ENCODE peak calls at places on chromosomes 12 and 14, in seven cellular contexts. R is HFF-Myc, X is GM23338, D is tibial artery, Z is pancreas, O is psoas muscle, E is AG04450. N is an unnamed sample.

GRCh38 chr12:442235-442884 is 17.4 kb upstream of the B4GALNT3 start:
- DNase-seq in R (peak; percentile 24), O (no peak), X (peak; percentile 83), D (no peak), Z (no peak), E (peak; percentile 6), N (no peak)

GRCh38 chr12:23204933-23205778 is 580.2 kb downstream of the ETNK1 start:
- DNase-seq in X (peak; percentile 72), O (no peak), Z (no peak), D (no peak), E (peak; percentile 30), R (peak; percentile 14), N (peak; percentile 2)

GRCh38 chr14:52694761-52695480 is 437 bp downstream of the ERO1A start:
- DNase-seq in Z (peak; percentile 42), E (no peak), R (no peak), D (no peak), O (peak; percentile 27), X (peak; percentile 56), N (no peak)

GRCh38 chr12:20527396-20528154 is 159.2 kb downstream of the PDE3A start:
- DNase-seq in E (peak; percentile 65), X (no peak), D (no peak), Z (no peak), R (no peak), O (no peak), N (no peak)

GRCh38 chr14:35338731-35339405 is 46.7 kb downstream of the PSMA6 start:
- DNase-seq in X (no peak), E (no peak), D (no peak), O (no peak), Z (no peak), R (no peak), N (no peak)

GRCh38 chr12:60830381-60830780 is 1234.6 kb downstream of the SLC16A7 start:
- DNase-seq in O (no peak), X (no peak), R (no peak), D (no peak), E (no peak), Z (no peak), N (no peak)

GRCh38 chr12:108663324-108664015 is 29.8 kb upstream of the SELPLG start:
- DNase-seq in Z (no peak), D (no peak), X (no peak), O (no peak), E (no peak), R (no peak), N (no peak)

GRCh38 chr14:29227631-29228030 is 461.0 kb downstream of the FOXG1 start:
- DNase-seq in E (no peak), O (no peak), R (no peak), D (no peak), Z (no peak), X (no peak), N (no peak)

GRCh38 chr12:88391556-88391955 is 188.7 kb downstream of the KITLG start:
- DNase-seq in E (peak; percentile 26), R (peak; percentile 65), X (no peak), O (no peak), D (no peak), Z (no peak), N (peak; percentile 50)

GRCh38 chr14:51805541-51805940 is 54.9 kb upstream of the GNG2 start:
- DNase-seq in O (no peak), X (peak; percentile 28), D (no peak), Z (no peak), E (no peak), R (no peak), N (no peak)

GRCh38 chr12:24738436-24738835 is 210.5 kb downstream of the BCAT1 start:
- DNase-seq in O (no peak), X (no peak), E (no peak), Z (no peak), D (no peak), R (no peak), N (no peak)

GRCh38 chr12:110856517-110856916 is 9.7 kb downstream of the CCDC63 start:
- DNase-seq in X (no peak), Z (no peak), D (no peak), E (no peak), O (no peak), R (no peak), N (no peak)

GRCh38 chr12:101806280-101806679 is 24.5 kb downstream of the GNPTAB start:
- DNase-seq in O (no peak), X (no peak), E (no peak), R (no peak), Z (no peak), D (no peak), N (no peak)

GRCh38 chr12:55827806-55828205 is 1.6 kb downstream of the DNAJC14 start:
- DNase-seq in D (no peak), R (no peak), E (no peak), O (no peak), X (no peak), Z (no peak), N (no peak)
- H3K4me3 ChIP-seq in D (no peak overlapping the region), R (no peak overlapping the region), E (no peak overlapping the region), O (no peak overlapping the region), X (peak overlapping the region; percentile 100), Z (no peak overlapping the region), N (peak overlapping the region; percentile 3)

DNA sequence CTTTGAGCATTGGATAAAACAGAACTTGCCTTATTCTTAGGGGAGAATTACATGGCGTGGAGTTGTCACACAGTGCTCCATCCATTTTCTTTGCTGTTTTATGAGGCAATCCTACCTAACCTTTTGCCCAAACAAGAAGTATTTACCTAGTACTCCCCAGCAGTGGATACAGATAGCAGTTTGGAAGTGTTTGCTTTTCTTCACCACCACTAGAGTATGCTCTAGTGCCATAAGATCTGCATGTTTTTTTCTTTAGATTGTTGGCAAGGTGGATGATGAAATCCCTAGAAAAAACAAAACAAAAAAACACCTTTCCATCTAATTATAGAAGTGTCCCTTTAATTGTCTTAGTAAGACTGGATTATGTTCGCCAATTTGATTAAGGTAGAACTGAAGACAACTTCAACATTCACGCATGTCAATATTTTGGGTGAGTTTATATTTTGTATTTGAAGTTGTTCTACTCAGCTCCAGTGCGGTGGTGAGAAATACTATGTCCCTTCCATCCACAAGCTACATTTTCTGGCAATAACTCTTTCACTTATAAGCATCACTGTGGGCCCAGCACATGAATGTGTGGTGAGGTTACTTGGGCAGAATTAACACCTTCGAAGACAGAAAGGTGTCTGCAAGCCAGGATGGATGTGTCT is 23.6 kb upstream of the TMEM260 start:
- DNase-seq in X (peak; percentile 79), Z (no peak), O (no peak), E (no peak), D (no peak), R (no peak), N (no peak)
- TF ChIP-seq CTCF in X (peak; percentile 87), Z (peak; percentile 31), O (peak; percentile 24), E (peak; percentile 74), D (no peak), R (peak; percentile 47), N (peak; percentile 39)

GRCh38 chr12:67579662-67580003 is 68.9 kb upstream of the DYRK2 start:
- DNase-seq in Z (no peak), E (no peak), O (no peak), X (no peak), D (no peak), R (no peak), N (no peak)
- H3K4me3 ChIP-seq in Z (no peak overlapping the region), E (no peak overlapping the region), O (no peak overlapping the region), X (no peak overlapping the region), D (no peak overlapping the region), R (no peak overlapping the region), N (no peak overlapping the region)

DNA sequence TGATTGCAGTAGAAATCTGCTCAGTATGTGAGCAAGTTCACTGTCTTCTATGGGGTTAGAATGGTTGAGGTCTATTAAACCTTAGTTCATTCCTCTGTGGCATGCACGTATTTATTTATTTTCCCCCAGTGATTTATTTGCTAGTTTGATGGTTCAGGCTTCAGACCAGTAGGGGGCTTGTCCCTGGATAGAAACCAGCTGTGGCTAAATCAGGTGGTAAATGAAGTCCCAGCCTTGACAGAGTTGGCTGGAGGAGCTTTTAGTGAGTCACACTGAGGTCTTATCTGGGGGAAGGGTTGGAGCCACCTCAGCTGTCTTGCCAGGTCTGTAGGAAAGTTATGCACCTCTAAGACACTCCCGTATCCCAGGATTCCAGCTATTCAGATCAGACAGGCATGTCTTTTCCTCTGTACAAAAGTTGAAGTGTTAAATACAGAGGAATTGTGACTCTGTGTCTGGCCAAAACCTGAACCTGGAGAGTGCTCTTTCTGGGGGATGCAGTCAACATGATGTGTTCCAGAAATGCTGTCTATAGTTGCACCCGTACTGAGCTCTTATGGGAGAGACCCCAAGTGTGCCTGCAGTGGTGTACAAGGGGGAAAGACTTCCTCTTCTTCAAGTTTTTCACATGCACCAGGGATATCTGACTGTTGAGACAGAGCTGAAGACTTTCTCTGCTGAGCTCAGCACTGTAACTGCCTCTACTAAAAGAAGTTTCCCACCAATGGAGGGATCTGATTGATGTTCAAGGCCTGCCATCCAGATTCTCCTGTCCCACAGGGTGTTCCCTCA is 1322.1 kb downstream of the TMEM121 start:
- DNase-seq in R (no peak), O (no peak), X (no peak), E (no peak), D (no peak), Z (peak; percentile 48), N (no peak)
- TF ChIP-seq CTCF in R (no peak), O (no peak), X (no peak), E (no peak), D (no peak), Z (peak; percentile 9), N (no peak)

DNA sequence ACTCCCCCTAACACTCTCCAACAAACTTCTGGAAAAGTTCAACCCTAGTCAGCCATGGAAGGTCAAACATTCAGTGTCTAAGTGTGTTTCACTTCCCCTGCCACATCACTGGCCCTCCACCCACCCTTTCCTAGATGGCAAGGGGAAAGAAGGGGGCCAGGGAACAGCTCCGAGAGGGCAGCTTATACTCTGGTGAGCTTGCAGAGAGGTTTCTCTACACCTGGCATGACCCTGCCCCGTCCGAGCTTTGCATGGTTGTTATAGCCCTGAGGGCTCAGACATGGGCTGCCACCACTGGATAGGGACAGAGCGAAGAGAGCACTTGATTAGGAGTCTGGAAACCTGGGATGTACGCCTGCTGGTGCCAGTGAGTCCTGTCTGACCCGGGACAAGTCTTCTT is 4.0 kb downstream of the ACVRL1 start:
- DNase-seq in E (no peak), Z (no peak), D (no peak), X (no peak), O (no peak), R (no peak), N (no peak)
- H3K4me3 ChIP-seq in E (no peak overlapping the region), Z (no peak overlapping the region), D (no peak overlapping the region), X (no peak overlapping the region), O (peak overlapping the region; percentile 70), R (no peak overlapping the region), N (no peak overlapping the region)

DNA sequence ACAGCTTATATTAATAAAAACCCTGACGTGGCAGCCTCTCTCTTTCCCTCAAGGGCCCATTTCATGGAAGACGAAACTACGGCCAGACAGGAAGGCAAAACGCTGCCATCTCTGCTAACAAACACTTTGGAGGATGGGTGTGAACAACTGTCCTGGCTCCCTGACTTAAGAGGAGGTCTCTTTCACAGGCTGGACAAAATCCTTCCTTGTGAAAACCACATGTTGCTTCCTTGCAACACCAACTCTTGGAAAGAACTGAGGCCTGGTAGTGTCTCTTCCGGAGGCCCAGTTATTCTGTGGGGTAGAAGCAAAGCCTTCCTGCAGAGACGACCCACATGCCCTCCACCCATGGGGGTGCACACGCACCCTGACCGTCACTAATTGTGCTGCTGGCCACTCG is 84.5 kb downstream of the RBM19 start:
- DNase-seq in X (no peak), E (no peak), O (no peak), Z (no peak), D (no peak), R (no peak), N (no peak)
- TF ChIP-seq CTCF in X (no peak), E (no peak), O (no peak), Z (no peak), D (no peak), R (no peak), N (no peak)

GRCh38 chr12:14394317-14395058 is 29.0 kb downstream of the ATF7IP start:
- DNase-seq in Z (peak; percentile 35), R (peak; percentile 71), E (peak; percentile 51), X (peak; percentile 79), O (no peak), D (peak; percentile 37), N (peak; percentile 46)
- H3K4me3 ChIP-seq in Z (peak overlapping the region; percentile 16), R (no peak overlapping the region), E (no peak overlapping the region), X (peak overlapping the region; percentile 24), O (peak overlapping the region; percentile 35), D (peak overlapping the region; percentile 28), N (no peak overlapping the region)